ENCODE peak calls at places on chromosome 19, in four cellular contexts. J is AG09319, L is Ammon's horn, W is NCI-H1105. S is an unnamed sample.

GRCh38 chr19:55647732-55648656 is at the start of gene CCDC106:
- DNase-seq in J (no peak), L (peak; percentile 82), W (peak; percentile 82), S (no peak)

GRCh38 chr19:31583148-31583547 is 233.9 kb upstream of the TSHZ3 start:
- DNase-seq in L (no peak), J (no peak), W (no peak), S (no peak)

GRCh38 chr19:34261335-34262109 is 7.2 kb downstream of the GARRE1 start:
- DNase-seq in W (no peak), L (no peak), J (no peak), S (no peak)

GRCh38 chr19:10112037-10112751 is 701 bp downstream of the P2RY11 start:
- DNase-seq in L (peak; percentile 43), W (no peak), J (no peak), S (no peak)

GRCh38 chr19:24054044-24054935 is 32.7 kb upstream of the ZNF254 start:
- DNase-seq in L (no peak), W (no peak), J (peak; percentile 32), S (peak; percentile 38)

GRCh38 chr19:48874309-48875135 is 2.3 kb downstream of the PPP1R15A start:
- DNase-seq in W (peak; percentile 62), L (peak; percentile 35), J (no peak), S (no peak)

GRCh38 chr19:56133858-56134654 is 7.0 kb upstream of the ZNF444 start:
- DNase-seq in L (no peak), W (no peak), J (no peak), S (no peak)

GRCh38 chr19:56314018-56314583 is 538 bp downstream of the ZSCAN5A start:
- DNase-seq in W (no peak), L (no peak), J (peak; percentile 1), S (no peak)

GRCh38 chr19:6062274-6062673 is 48.0 kb downstream of the RFX2 start:
- DNase-seq in W (no peak), L (peak; percentile 58), J (no peak), S (no peak)

GRCh38 chr19:48591021-48591420 is 15.5 kb upstream of the SPACA4 start:
- DNase-seq in L (no peak), W (no peak), J (no peak), S (no peak)

GRCh38 chr19:55638864-55639359 is 1.9 kb upstream of the ZNF580 start:
- DNase-seq in L (no peak), J (no peak), W (no peak), S (no peak)

GRCh38 chr19:5719961-5720790 is at the start of the genes CATSPERD and LONP1:
- DNase-seq in W (peak; percentile 99), L (peak; percentile 99), J (peak; percentile 96), S (peak; percentile 92)

GRCh38 chr19:31882709-31883108 is 462.7 kb upstream of the ZNF507 start:
- DNase-seq in L (no peak), W (no peak), J (no peak), S (no peak)

GRCh38 chr19:10625762-10626138 is 397 bp downstream of the SLC44A2 start:
- DNase-seq in L (no peak), W (no peak), J (no peak), S (no peak)

GRCh38 chr19:54366811-54367210 is 2.1 kb upstream of the LAIR1 start:
- DNase-seq in L (no peak), W (no peak), J (no peak), S (no peak)

GRCh38 chr19:10861118-10861651 is 10.2 kb upstream of the CARM1 start:
- DNase-seq in W (no peak), L (no peak), J (no peak), S (no peak)

GRCh38 chr19:7870571-7871279 is 3.5 kb downstream of the PRR36 start:
- DNase-seq in J (no peak), W (peak; percentile 47), L (no peak), S (no peak)

GRCh38 chr19:41323023-41323422 is 13.1 kb downstream of the CCDC97 start:
- DNase-seq in L (no peak), W (no peak), J (no peak), S (no peak)

GRCh38 chr19:38485541-38486285 is 52.2 kb downstream of the RYR1 start:
- DNase-seq in L (no peak), J (no peak), W (no peak), S (no peak)

GRCh38 chr19:12232961-12233360 is 61.7 kb downstream of the ZNF44 start:
- DNase-seq in W (no peak), J (no peak), L (no peak), S (no peak)

GRCh38 chr19:12996542-12997094 is 1.3 kb downstream of the NFIX start:
- DNase-seq in L (no peak), J (no peak), W (no peak), S (no peak)

GRCh38 chr19:39474139-39474620 is 6.5 kb upstream of the TIMM50 start:
- DNase-seq in L (peak; percentile 43), J (no peak), W (peak; percentile 27), S (no peak)

GRCh38 chr19:12052057-12052570 is 647 bp downstream of the ZNF878 start:
- DNase-seq in W (peak; percentile 9), J (no peak), L (no peak), S (no peak)

GRCh38 chr19:3670796-3671679 is 29.2 kb downstream of the PIP5K1C start:
- DNase-seq in J (peak; percentile 34), L (no peak), W (no peak), S (no peak)